ENCODE peak calls at places on chromosomes 6 and 20, in four cellular contexts. Y is nucleus accumbens, C is GM04503, O is omental fat pad. K is an unnamed sample.

GRCh38 chr20:58984691-58985090 is 3.6 kb downstream of the NELFCD start:
- DNase-seq in Y (no peak), C (no peak), O (no peak), K (no peak)

GRCh38 chr6:166814386-166814785 is 142.0 kb downstream of the RNASET2 start:
- DNase-seq in Y (no peak), C (no peak), O (no peak), K (peak; percentile 24)

GRCh38 chr6:112469306-112469705 is 122.2 kb downstream of the RFPL4B start:
- DNase-seq in Y (no peak), C (no peak), O (no peak), K (no peak)

GRCh38 chr6:52284131-52284459 is 447 bp downstream of the MCM3 start:
- DNase-seq in Y (no peak), C (no peak), O (peak; percentile 50), K (peak; percentile 88)

GRCh38 chr6:158081657-158081935 is 86.5 kb downstream of the SERAC1 start:
- DNase-seq in Y (no peak), C (no peak), O (no peak), K (no peak)

GRCh38 chr6:52522151-52522626 is 54.7 kb downstream of the TRAM2 start:
- DNase-seq in Y (no peak), C (no peak), O (no peak), K (no peak)

GRCh38 chr20:2358006-2358405 is 22.7 kb upstream of the TGM6 start:
- DNase-seq in Y (no peak), C (no peak), O (no peak), K (no peak)

GRCh38 chr6:144063744-144064401 is 31.5 kb downstream of the SF3B5 start:
- DNase-seq in Y (peak; percentile 41), C (no peak), O (peak; percentile 52), K (peak; percentile 83)

GRCh38 chr20:61052195-61052594 is 199.9 kb upstream of the CDH4 start:
- DNase-seq in Y (no peak), C (no peak), O (no peak), K (peak; percentile 53)

GRCh38 chr6:1436334-1437306 is 47.2 kb downstream of the FOXF2 start:
- DNase-seq in Y (peak; percentile 8), C (peak; percentile 29), O (no peak), K (peak; percentile 85)

GRCh38 chr6:46246727-46247126 is 75.9 kb upstream of the ENPP5 start:
- DNase-seq in Y (no peak), C (no peak), O (no peak), K (no peak)

GRCh38 chr6:90350689-90351554 is 54.3 kb upstream of the BACH2 start:
- DNase-seq in Y (no peak), C (no peak), O (no peak), K (no peak)

GRCh38 chr20:12575352-12576095 is 433.2 kb upstream of the SPTLC3 start:
- DNase-seq in Y (no peak), C (no peak), O (no peak), K (peak; percentile 73)

GRCh38 chr20:61775423-61775822 is 290.3 kb downstream of the TAF4 start:
- DNase-seq in Y (no peak), C (no peak), O (no peak), K (no peak)

GRCh38 chr6:81487489-81487888 is 265.0 kb downstream of the TENT5A start:
- DNase-seq in Y (peak; percentile 26), C (no peak), O (no peak), K (peak; percentile 2)

GRCh38 chr20:49984426-49985153 is 1.8 kb downstream of the SNAI1 start:
- DNase-seq in Y (no peak), C (no peak), O (no peak), K (no peak)

GRCh38 chr6:135604035-135604865 is 106.7 kb upstream of the AHI1 start:
- DNase-seq in Y (no peak), C (no peak), O (no peak), K (no peak)

GRCh38 chr20:9235518-9235917 is 166.6 kb downstream of the PLCB4 start:
- DNase-seq in Y (no peak), C (peak; percentile 60), O (no peak), K (no peak)

GRCh38 chr20:57698191-57698866 is 11.5 kb downstream of the PMEPA1 start:
- DNase-seq in Y (no peak), C (peak; percentile 91), O (no peak), K (no peak)

GRCh38 chr20:63309261-63310071 is 16.5 kb downstream of the COL20A1 start:
- DNase-seq in Y (no peak), C (no peak), O (no peak), K (peak; percentile 61)

GRCh38 chr6:113842165-113842564 is 15.0 kb upstream of the MARCKS start:
- DNase-seq in Y (no peak), C (no peak), O (no peak), K (no peak)

GRCh38 chr20:48384147-48384818 is 443.5 kb downstream of the PREX1 start:
- DNase-seq in Y (no peak), C (no peak), O (no peak), K (no peak)

GRCh38 chr6:170106906-170107525 is 183.9 kb downstream of the DLL1 start:
- DNase-seq in Y (no peak), C (no peak), O (no peak), K (no peak)

GRCh38 chr6:90295854-90296345 is 743 bp downstream of the BACH2 start:
- DNase-seq in Y (peak; percentile 67), C (no peak), O (peak; percentile 35), K (peak; percentile 68)

GRCh38 chr6:89432875-89433636 is at the start of gene ANKRD6:
- DNase-seq in Y (peak; percentile 38), C (no peak), O (peak; percentile 86), K (peak; percentile 75)

GRCh38 chr6:14501240-14501639 is 383.7 kb downstream of the CD83 start:
- DNase-seq in Y (no peak), C (no peak), O (no peak), K (peak; percentile 97)

GRCh38 chr6:51855310-51856082 is 231.9 kb downstream of the PKHD1 start:
- DNase-seq in Y (no peak), C (peak; percentile 4), O (no peak), K (peak; percentile 96)

GRCh38 chr6:82872092-82872635 is 193.5 kb downstream of the UBE3D start:
- DNase-seq in Y (no peak), C (no peak), O (no peak), K (no peak)

GRCh38 chr6:169725270-169726048 is 1.2 kb upstream of the PHF10 start:
- DNase-seq in Y (peak; percentile 46), C (peak; percentile 29), O (peak; percentile 73), K (peak; percentile 76)

GRCh38 chr20:39700527-39700926 is 738.4 kb downstream of the DHX35 start:
- DNase-seq in Y (no peak), C (no peak), O (no peak), K (no peak)

GRCh38 chr20:32509639-32510066 is 75.5 kb downstream of the NOL4L start:
- DNase-seq in Y (no peak), C (no peak), O (no peak), K (no peak)

GRCh38 chr6:37454420-37455125 is 21.6 kb downstream of the CMTR1 start:
- DNase-seq in Y (no peak), C (no peak), O (no peak), K (no peak)